ENCODE peak calls at places on chromosomes 6 and 20, in ten cellular contexts. M, J, G, Y, K, S, I, X, Q and Z are unnamed samples.

GRCh38 chr6:111769365-111770127 is 103.7 kb downstream of the FYN start:
- DNase-seq in M (no peak), J (no peak), G (no peak), Y (no peak), K (no peak), S (no peak), I (no peak), X (no peak), Q (no peak), Z (no peak)

GRCh38 chr6:148538251-148539190 is 195.9 kb downstream of the SASH1 start:
- DNase-seq in M (no peak), J (no peak), G (peak), Y (no peak), K (no peak), S (no peak), I (peak), X (no peak), Q (no peak), Z (no peak)

GRCh38 chr6:29627762-29628418 is 5.1 kb downstream of the GABBR1 start:
- DNase-seq in M (peak), J (peak), G (peak), Y (peak), K (peak), S (peak), I (peak), X (peak), Q (peak), Z (no peak)

GRCh38 chr6:169217972-169218371 is 35.7 kb downstream of the THBS2 start:
- DNase-seq in M (no peak), J (no peak), G (no peak), Y (no peak), K (no peak), S (no peak), I (no peak), X (no peak), Q (no peak), Z (no peak)

GRCh38 chr6:137259349-137259748 is 40.2 kb upstream of the IFNGR1 start:
- DNase-seq in M (no peak), J (no peak), G (peak), Y (no peak), K (peak), S (no peak), I (peak), X (no peak), Q (no peak), Z (no peak)

GRCh38 chr20:36855241-36855657 is 20.7 kb upstream of the TLDC2 start:
- DNase-seq in M (no peak), J (no peak), G (peak), Y (no peak), K (no peak), S (no peak), I (no peak), X (no peak), Q (no peak), Z (no peak)

GRCh38 chr20:6178537-6178936 is 55.7 kb upstream of the FERMT1 start:
- DNase-seq in M (no peak), J (no peak), G (peak), Y (no peak), K (peak), S (peak), I (peak), X (no peak), Q (no peak), Z (no peak)

GRCh38 chr20:64119681-64120341 is 12.4 kb upstream of the NPBWR2 start:
- DNase-seq in M (no peak), J (no peak), G (no peak), Y (no peak), K (no peak), S (peak), I (no peak), X (no peak), Q (no peak), Z (no peak)